ENCODE peak calls at places on chromosomes 13 and 19, in four cellular contexts. B, X, P and F are unnamed samples.

GRCh38 chr19:54248016-54248601 is 5.5 kb upstream of the LILRA6 start:
- DNase-seq in B (no peak), X (no peak), P (peak; percentile 7), F (no peak)

GRCh38 chr13:50085063-50085462 is 69.8 kb downstream of the KCNRG start:
- DNase-seq in B (no peak), X (peak; percentile 73), P (no peak), F (peak; percentile 66)

GRCh38 chr13:44399045-44399444 is 25.4 kb downstream of the SERP2 start:
- DNase-seq in B (no peak), X (no peak), P (no peak), F (no peak)

GRCh38 chr13:21022694-21023325 is 38.6 kb downstream of the LATS2 start:
- DNase-seq in B (no peak), X (no peak), P (peak; percentile 55), F (no peak)

GRCh38 chr13:52348983-52349780 is 56.8 kb downstream of the THSD1 start:
- DNase-seq in B (no peak), X (peak; percentile 11), P (no peak), F (no peak)

GRCh38 chr13:108214511-108215383 is 589 bp downstream of the LIG4 start:
- DNase-seq in B (no peak), X (no peak), P (peak; percentile 75), F (no peak)

GRCh38 chr19:39765091-39766076 is 13.3 kb upstream of the LEUTX start:
- DNase-seq in B (no peak), X (peak; percentile 68), P (peak; percentile 85), F (peak; percentile 50)

GRCh38 chr13:34883381-34883780 is 58.7 kb upstream of the NBEA start:
- DNase-seq in B (no peak), X (no peak), P (no peak), F (peak; percentile 52)

GRCh38 chr13:51451467-51452390 is 1.1 kb downstream of the INTS6 start:
- DNase-seq in B (peak; percentile 87), X (peak; percentile 85), P (peak; percentile 92), F (peak; percentile 83)

GRCh38 chr13:98022210-98022609 is 68.7 kb downstream of the IPO5 start:
- DNase-seq in B (no peak), X (peak; percentile 80), P (no peak), F (no peak)

GRCh38 chr19:17908244-17908643 is 24.6 kb upstream of the CCDC124 start:
- DNase-seq in B (no peak), X (no peak), P (no peak), F (no peak)

DNA sequence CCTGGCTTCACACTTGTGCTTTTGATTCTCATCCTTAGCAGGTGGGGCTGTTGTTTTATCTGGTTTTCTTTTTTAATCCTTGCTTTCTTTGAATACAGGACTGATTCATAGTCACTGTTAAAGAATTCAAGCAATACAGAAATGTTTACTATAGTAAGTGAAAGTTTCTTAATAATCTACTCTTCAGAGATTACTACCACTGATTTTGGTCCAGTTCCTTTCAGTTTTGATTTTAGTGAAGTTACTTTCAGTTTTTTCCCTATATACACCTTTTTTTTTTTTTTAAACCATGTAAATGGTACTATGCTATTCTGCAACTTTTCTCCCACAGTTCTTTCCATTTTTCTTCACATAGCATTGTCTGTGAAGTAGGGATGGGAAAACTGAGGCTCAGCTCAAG is 53.6 kb downstream of the GATAD2A start:
- DNase-seq in B (no peak), X (no peak), P (no peak), F (no peak)
- H3K4me1 ChIP-seq in B (peaks cover 74% of the 10 kb centered on the region), X (peaks cover 63% of the 10 kb centered on the region), P (peaks cover 35% of the 10 kb centered on the region), F (peaks cover 34% of the 10 kb centered on the region)

DNA sequence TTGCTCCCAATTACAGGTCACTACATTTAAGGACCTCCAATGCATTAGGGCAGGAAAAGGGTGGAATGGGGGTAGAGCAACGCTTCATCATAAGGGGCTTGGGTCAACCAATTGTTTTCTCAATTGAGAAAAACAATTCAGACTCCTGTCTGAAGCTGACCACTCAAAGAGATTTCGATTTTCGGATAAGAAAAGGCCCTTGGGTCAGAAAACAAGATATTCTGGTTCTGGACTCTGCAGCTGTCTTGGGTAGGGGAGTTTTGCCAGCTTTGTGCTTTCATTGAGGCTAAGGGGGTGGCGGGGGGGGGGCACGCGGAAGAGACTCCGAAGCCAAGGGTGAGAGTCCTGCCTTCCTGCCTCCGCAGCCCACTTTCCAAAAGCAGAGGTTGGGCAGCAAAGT is 4.8 kb upstream of the ZNF98 start:
- DNase-seq in B (no peak), X (no peak), P (no peak), F (no peak)
- H3K9me3 ChIP-seq in B (peaks cover 42% of the 10 kb centered on the region), X (peaks cover 56% of the 10 kb centered on the region), P (peaks cover 53% of the 10 kb centered on the region), F (no peaks in the 10 kb centered on the region)

DNA sequence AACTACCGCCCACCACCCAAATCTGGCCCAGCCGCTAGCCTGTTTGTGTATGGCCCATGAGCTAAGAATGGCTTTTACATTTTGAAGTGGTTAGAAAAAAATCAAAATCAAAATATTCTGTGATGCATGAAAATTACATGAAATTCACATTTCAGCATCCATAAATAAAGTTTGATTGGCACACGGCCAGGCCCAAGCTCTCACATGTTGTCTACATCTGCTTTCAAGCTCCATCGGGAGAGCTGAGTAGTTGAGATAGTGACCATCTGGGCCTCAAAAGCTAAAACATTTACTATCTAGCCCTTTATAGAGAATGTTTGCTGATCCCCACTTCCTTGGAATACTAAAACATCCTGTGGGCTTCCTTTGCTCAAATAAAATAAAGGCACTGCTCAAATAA is 14.5 kb downstream of the RFX2 start:
- DNase-seq in B (no peak), X (no peak), P (no peak), F (no peak)
- H3K4me1 ChIP-seq in B (peaks cover 60% of the 10 kb centered on the region), X (peaks cover 20% of the 10 kb centered on the region), P (peaks cover 8% of the 10 kb centered on the region), F (no peaks in the 10 kb centered on the region)

GRCh38 chr19:56974554-56975207 is 134.2 kb upstream of the PEG3 start:
- DNase-seq in B (no peak), X (no peak), P (no peak), F (no peak)

GRCh38 chr19:56969726-56970125 is 129.2 kb upstream of the PEG3 start:
- DNase-seq in B (no peak), X (peak; percentile 68), P (no peak), F (peak; percentile 23)

GRCh38 chr19:56973713-56974553 is 133.4 kb upstream of the PEG3 start:
- DNase-seq in B (no peak), X (no peak), P (no peak), F (peak; percentile 65)

GRCh38 chr19:56972291-56972914 is 131.9 kb upstream of the PEG3 start:
- DNase-seq in B (no peak), X (no peak), P (no peak), F (no peak)

DNA sequence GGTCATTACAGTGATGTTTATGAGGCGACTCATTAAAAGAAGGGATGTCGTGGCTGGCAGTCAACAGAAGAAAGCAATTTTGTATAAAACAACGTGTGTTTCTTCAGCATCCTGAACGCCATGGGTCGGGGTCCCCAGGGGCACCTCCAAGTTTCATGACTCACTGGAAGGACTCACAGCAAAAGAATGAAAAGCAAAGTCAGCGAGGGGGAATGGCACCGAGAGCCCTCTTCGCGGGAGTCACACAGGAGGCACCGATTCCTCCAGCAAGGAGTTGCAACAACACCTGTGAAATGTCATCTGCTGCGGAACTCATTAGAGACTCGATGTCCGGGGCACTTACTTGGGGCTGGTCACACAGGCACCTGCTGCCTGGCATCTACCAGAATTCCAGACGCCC is 130.7 kb upstream of the PEG3 start:
- DNase-seq in B (no peak), X (peak; percentile 26), P (no peak), F (peak; percentile 41)
- H3K9me3 ChIP-seq in B (no peaks in the 10 kb centered on the region), X (no peaks in the 10 kb centered on the region), P (peaks cover 73% of the 10 kb centered on the region), F (no peaks in the 10 kb centered on the region)

GRCh38 chr13:28479005-28479404 is 15.9 kb downstream of the FLT1 start:
- DNase-seq in B (no peak), X (no peak), P (no peak), F (no peak)

GRCh38 chr13:28475916-28476725 is 18.8 kb downstream of the FLT1 start:
- DNase-seq in B (no peak), X (peak; percentile 70), P (no peak), F (no peak)

GRCh38 chr13:28478127-28478526 is 16.8 kb downstream of the FLT1 start:
- DNase-seq in B (no peak), X (no peak), P (no peak), F (no peak)

GRCh38 chr13:28477709-28477973 is 17.3 kb downstream of the FLT1 start:
- DNase-seq in B (no peak), X (no peak), P (no peak), F (no peak)

GRCh38 chr13:28476919-28477708 is 17.8 kb downstream of the FLT1 start:
- DNase-seq in B (no peak), X (no peak), P (no peak), F (no peak)
- H3K4me1 ChIP-seq in B (peaks cover 68% of the 10 kb centered on the region), X (peaks cover 15% of the 10 kb centered on the region), P (no peaks in the 10 kb centered on the region), F (peaks cover 10% of the 10 kb centered on the region)